ENCODE peak calls at places on chromosomes 5 and 9, in five cellular contexts. K is MM.1S, Q is neural progenitor cell, H is GM23338, G is GM23248. Z is an unnamed sample. For H3F3A, the result is how much of the 10 kb centered on the place peaks cover.

GRCh38 chr9:116891438-116891837 is 204.3 kb downstream of the TRIM32 start:
- DNase-seq in K (no peak), G (no peak), Q (no peak), H (no peak), Z (no peak)

GRCh38 chr9:110828148-110828730 is 159.6 kb downstream of the MUSK start:
- DNase-seq in G (peak), Q (peak), H (peak), K (no peak), Z (no peak)

GRCh38 chr5:72511371-72512178 is 4.4 kb upstream of the ZNF366 start:
- DNase-seq in G (peak), K (no peak), H (no peak), Q (no peak), Z (peak)

GRCh38 chr9:130939405-130939941 is 426 bp upstream of the FIBCD1 start:
- DNase-seq in G (peak), K (no peak), Q (peak), H (peak), Z (peak)

GRCh38 chr5:150514708-150515211 is 6.8 kb downstream of the NDST1 start:
- DNase-seq in K (no peak), H (no peak), Q (no peak), G (peak), Z (peak)

GRCh38 chr9:2134391-2134790 is 119.2 kb downstream of the SMARCA2 start:
- DNase-seq in H (no peak), G (peak), Q (no peak), K (no peak), Z (no peak)

GRCh38 chr5:354581-355378 is 33.3 kb downstream of the AHRR start:
- DNase-seq in K (no peak), G (no peak), H (no peak), Q (no peak), Z (no peak)

GRCh38 chr5:151174612-151175101 is 17.1 kb upstream of the ANXA6 start:
- DNase-seq in H (peak), G (peak), Q (no peak), K (no peak), Z (no peak)

GRCh38 chr9:75148551-75148950 is 60.2 kb downstream of the OSTF1 start:
- DNase-seq in K (peak), Q (no peak), G (peak), H (no peak), Z (peak)

GRCh38 chr5:96142184-96142781 is 180.6 kb upstream of the ELL2 start:
- DNase-seq in G (no peak), K (no peak), H (no peak), Q (no peak), Z (no peak)

GRCh38 chr5:132422720-132423442 is 53.4 kb downstream of the SLC22A5 start:
- DNase-seq in K (peak), G (peak), Q (no peak), H (no peak), Z (peak)

GRCh38 chr5:134247411-134247810 is 21.5 kb upstream of the PPP2CA start:
- DNase-seq in H (no peak), Q (no peak), K (no peak), G (peak), Z (peak)

GRCh38 chr5:72752909-72753308 is 63.6 kb upstream of the TNPO1 start:
- DNase-seq in G (no peak), H (no peak), K (no peak), Q (no peak), Z (no peak)

GRCh38 chr5:136639616-136640015 is 274.3 kb upstream of the TRPC7 start:
- DNase-seq in H (no peak), G (no peak), K (no peak), Q (no peak), Z (no peak)

GRCh38 chr9:124342946-124343485 is 72.2 kb downstream of the PSMB7 start:
- DNase-seq in K (no peak), G (peak), H (peak), Q (peak), Z (peak)

GRCh38 chr5:14413331-14413750 is 168.3 kb upstream of the OTULINL start:
- DNase-seq in K (no peak), Q (no peak), H (no peak), G (no peak), Z (no peak)

GRCh38 chr5:168712280-168712924 is 133.2 kb upstream of the PANK3 start:
- DNase-seq in Q (no peak), H (peak), G (peak), K (no peak), Z (peak)

GRCh38 chr5:95369796-95370195 is 21.4 kb upstream of the FAM81B start:
- DNase-seq in H (no peak), G (no peak), Q (no peak), K (no peak), Z (no peak)

GRCh38 chr9:134322781-134323241 is 3.4 kb upstream of the RXRA start:
- DNase-seq in G (no peak), H (no peak), K (no peak), Q (no peak), Z (no peak)

GRCh38 chr5:28958581-28958980 is 1920.2 kb upstream of the CDH9 start:
- DNase-seq in K (no peak), G (no peak), H (no peak), Q (no peak), Z (peak)

GRCh38 chr9:138043411-138044345 is 166.1 kb downstream of the CACNA1B start:
- DNase-seq in K (no peak), Q (no peak), G (no peak), H (no peak), Z (no peak)

GRCh38 chr5:149895416-149896345 is 48.9 kb downstream of the PDE6A start:
- DNase-seq in Q (no peak), G (peak), K (no peak), H (no peak), Z (peak)

GRCh38 chr9:11702529-11702928 is 990.7 kb upstream of the TYRP1 start:
- DNase-seq in Q (no peak), H (no peak), K (no peak), G (no peak), Z (peak)

GRCh38 chr5:1514027-1514818 is 9.5 kb downstream of the LPCAT1 start:
- DNase-seq in H (peak), G (no peak), K (no peak), Q (peak), Z (no peak)

GRCh38 chr5:113806823-113807222 is 293.3 kb downstream of the YTHDC2 start:
- DNase-seq in K (no peak), Q (peak), G (peak), H (no peak), Z (no peak)

GRCh38 chr5:159459132-159459627 is 128.9 kb upstream of the IL12B start:
- DNase-seq in H (no peak), K (peak), G (no peak), Q (no peak), Z (no peak)

GRCh38 chr9:107243757-107244156 is 39.3 kb upstream of the RAD23B start:
- DNase-seq in Q (no peak), K (peak), G (peak), H (no peak), Z (peak)

DNA sequence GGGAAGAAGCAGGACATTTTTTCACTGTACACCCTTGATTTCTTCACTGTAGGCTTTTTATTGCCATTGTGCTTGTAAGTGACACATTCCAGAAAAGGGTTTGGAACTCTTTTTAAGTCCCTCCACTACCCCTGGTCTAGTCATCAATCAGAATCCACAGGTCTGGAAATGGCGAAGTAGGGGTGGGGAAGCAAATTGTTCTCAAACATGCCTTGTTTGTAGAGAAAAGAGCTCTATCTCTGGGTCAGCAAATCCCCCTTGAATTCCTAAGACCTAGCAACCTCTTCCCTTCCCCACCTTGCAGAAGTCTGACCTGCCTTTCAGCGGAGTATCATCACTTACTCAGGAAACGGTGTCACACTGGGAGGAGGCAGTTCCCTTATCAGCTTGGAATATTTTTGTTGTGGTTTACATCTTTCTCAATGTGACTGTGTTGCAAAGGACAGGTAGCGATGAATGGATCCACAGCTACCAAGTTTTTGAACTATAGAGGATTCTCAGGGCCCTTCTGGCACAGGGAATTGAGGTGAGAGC is 3.2 kb downstream of the SH3RF2 start:
- DNase-seq in Q (no peak), G (no peak), H (no peak), K (no peak), Z (no peak)
- H3F3A ChIP-seq in Q (under half), G (under half), H (under half), K (under half), Z (under half)

DNA sequence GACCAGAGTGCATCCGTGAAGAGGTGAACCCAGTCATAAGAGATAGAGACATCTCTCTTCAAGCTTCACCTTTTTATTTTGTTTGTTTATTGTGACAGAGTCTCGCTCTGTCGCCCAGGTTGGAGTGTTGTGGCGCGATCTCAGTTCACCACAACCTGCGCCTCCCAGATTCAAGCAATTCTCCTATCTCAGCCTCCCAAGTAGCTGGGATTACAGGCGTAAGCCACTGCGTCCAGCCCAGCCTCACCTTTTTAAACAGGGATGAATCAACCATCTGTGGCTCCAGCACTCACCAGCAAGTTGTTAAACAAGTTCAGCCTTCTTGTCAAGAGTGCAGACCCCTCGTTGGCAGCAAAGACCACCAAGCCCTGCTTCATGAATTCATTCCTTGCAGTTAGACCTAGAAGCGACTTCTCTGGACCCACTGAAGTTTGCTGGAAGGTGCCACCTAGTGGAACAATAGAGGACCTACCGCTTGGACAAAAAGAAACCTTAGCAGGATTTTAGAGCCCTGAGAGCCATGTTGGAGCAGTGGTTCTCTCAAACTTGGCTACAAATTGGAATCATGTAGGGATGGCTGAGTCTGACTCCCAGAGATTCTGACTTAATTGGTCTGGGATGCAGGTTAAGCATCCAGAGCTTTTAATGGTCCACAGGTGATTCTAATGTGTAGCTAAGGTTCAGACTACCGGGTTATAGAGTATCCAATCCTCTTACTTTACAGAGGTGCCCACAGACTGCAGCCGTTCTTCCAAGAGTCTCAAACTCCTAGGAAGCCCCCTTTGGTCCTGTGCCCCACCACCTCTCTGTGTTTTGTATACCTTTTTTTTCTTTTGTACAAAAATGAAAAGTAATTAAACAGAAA is 10.5 kb upstream of the GALNT10 start:
- DNase-seq in G (peak), H (peak), K (peak), Q (peak), Z (peak)
- TF ChIP-seq EZH2 in G (no peak), H (no peak), K (no peak), Q (no peak), Z (no peak)

GRCh38 chr5:91280942-91281269 is 102.2 kb downstream of the ARRDC3 start:
- DNase-seq in K (no peak), Q (no peak), H (no peak), G (no peak), Z (no peak)

GRCh38 chr5:91282210-91282609 is 100.9 kb downstream of the ARRDC3 start:
- DNase-seq in Q (no peak), K (no peak), G (no peak), H (no peak), Z (no peak)

GRCh38 chr5:91283899-91284298 is 99.2 kb downstream of the ARRDC3 start:
- DNase-seq in K (no peak), H (no peak), Q (no peak), G (peak), Z (peak)

GRCh38 chr5:91281409-91281808 is 101.7 kb downstream of the ARRDC3 start:
- DNase-seq in G (peak), H (no peak), Q (no peak), K (no peak), Z (peak)

GRCh38 chr5:91283326-91283725 is 99.8 kb downstream of the ARRDC3 start:
- DNase-seq in G (no peak), H (no peak), K (no peak), Q (no peak), Z (no peak)
- TF ChIP-seq EZH2phosphoT487 in G (no peak), H (no peak), K (no peak), Q (no peak), Z (no peak)

GRCh38 chr5:126810983-126811382 is 34.0 kb downstream of the LMNB1 start:
- DNase-seq in G (no peak), Q (no peak), H (no peak), K (no peak), Z (no peak)
- H3F3A ChIP-seq in G (under half), Q (under half), H (under half), K (under half), Z (under half)

GRCh38 chr5:43036409-43036808 is 3.7 kb downstream of the ANXA2R start:
- DNase-seq in H (no peak), Q (no peak), G (no peak), K (no peak), Z (no peak)

GRCh38 chr5:43037929-43038510 is 2.1 kb downstream of the ANXA2R start:
- DNase-seq in K (peak), G (peak), Q (peak), H (peak), Z (peak)

GRCh38 chr5:43036856-43037711 is 3.0 kb downstream of the ANXA2R start:
- DNase-seq in K (no peak), Q (peak), G (peak), H (peak), Z (peak)

GRCh38 chr5:43033845-43034590 is 6.1 kb downstream of the ANXA2R start:
- DNase-seq in K (no peak), Q (peak), G (no peak), H (peak), Z (no peak)

DNA sequence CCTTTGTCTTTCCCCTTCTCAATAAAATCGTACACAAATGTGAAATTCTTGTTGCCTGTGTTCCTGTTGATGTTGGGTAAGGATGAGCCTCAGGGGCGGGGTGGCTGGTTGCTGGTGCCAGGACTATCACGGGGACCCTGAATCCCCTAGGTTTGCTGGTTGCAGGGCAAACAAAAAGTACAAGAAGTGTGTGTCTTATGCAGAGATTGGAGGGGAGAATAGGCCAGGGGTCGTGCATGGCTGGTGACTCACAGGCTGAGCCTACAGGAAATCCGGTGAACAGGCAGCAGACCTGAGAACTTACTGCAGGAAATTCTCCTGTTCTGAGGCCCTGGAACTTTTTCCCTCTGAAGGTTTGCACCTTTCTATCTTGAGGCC is 5.5 kb downstream of the ANXA2R start:
- DNase-seq in G (no peak), H (peak), K (no peak), Q (peak), Z (peak)
- TF ChIP-seq EZH2 in G (no peak), H (peak), K (no peak), Q (peak), Z (no peak)

GRCh38 chr5:156641690-156642089 is 208.4 kb upstream of the PPP1R2B start:
- DNase-seq in G (peak), H (no peak), K (no peak), Q (no peak), Z (no peak)
- TF ChIP-seq EZH2phosphoT487 in G (no peak), H (no peak), K (no peak), Q (no peak), Z (no peak)

DNA sequence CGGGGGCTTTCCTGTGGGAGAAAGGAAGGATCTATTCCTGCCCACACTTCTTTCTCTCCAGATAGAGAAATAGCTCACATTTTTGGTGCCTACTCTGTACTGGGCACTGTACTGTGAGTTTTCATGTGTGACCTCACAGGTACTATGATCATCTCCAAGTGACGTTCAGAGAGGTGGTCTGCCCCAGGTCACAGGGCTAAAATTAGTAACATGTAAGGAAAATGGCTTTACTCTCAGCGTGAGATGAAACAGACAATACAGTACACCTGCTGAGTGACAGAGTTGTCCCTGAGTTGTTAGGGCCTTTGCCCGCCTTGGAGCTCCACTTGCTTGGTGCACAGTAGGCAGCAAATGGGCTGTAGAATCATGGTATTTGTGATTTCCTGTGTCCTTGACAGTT is 306.1 kb upstream of the DMRT1 start:
- DNase-seq in H (no peak), Q (no peak), K (no peak), G (no peak), Z (no peak)
- H3F3A ChIP-seq in H (under half), Q (under half), K (under half), G (under half), Z (under half)

GRCh38 chr5:7849531-7850240 is 1.2 kb downstream of the CFAP90 start:
- DNase-seq in Q (peak), K (no peak), H (peak), G (peak), Z (no peak)
- TF ChIP-seq EZH2 in Q (no peak), K (no peak), H (no peak), G (peak), Z (no peak)